ENCODE peak calls at places on chromosome 18, in eight cellular contexts. A, V, B, J, T, X, P and M are unnamed samples.

GRCh38 chr18:10973579-10974260 is 175.6 kb downstream of the PIEZO2 start:
- DNase-seq in A (no peak), V (no peak), B (peak; percentile 1), J (no peak), T (no peak), X (no peak), P (no peak), M (no peak)

GRCh38 chr18:48948112-48949050 is 2.4 kb downstream of the SMAD7 start:
- DNase-seq in A (peak; percentile 45), V (no peak), B (no peak), J (no peak), T (peak; percentile 30), X (peak; percentile 39), P (peak; percentile 19), M (peak; percentile 61)

GRCh38 chr18:75083131-75083530 is 125.8 kb downstream of the PTGR3 start:
- DNase-seq in A (no peak), V (no peak), B (no peak), J (no peak), T (no peak), X (no peak), P (no peak), M (no peak)

GRCh38 chr18:13437801-13438506 is 219.4 kb downstream of the LDLRAD4 start:
- DNase-seq in A (no peak), V (no peak), B (no peak), J (no peak), T (no peak), X (no peak), P (peak; percentile 52), M (no peak)

GRCh38 chr18:63882333-63883141 is 5.0 kb upstream of the SERPINB2 start:
- DNase-seq in A (peak; percentile 99), V (no peak), B (peak; percentile 87), J (peak; percentile 100), T (no peak), X (no peak), P (no peak), M (no peak)

GRCh38 chr18:39558658-39559057 is 1993.1 kb upstream of the CELF4 start:
- DNase-seq in A (peak; percentile 59), V (no peak), B (no peak), J (peak; percentile 12), T (no peak), X (no peak), P (no peak), M (no peak)

GRCh38 chr18:45059695-45060094 is 379.0 kb downstream of the SETBP1 start:
- DNase-seq in A (peak; percentile 88), V (no peak), B (peak; percentile 77), J (peak; percentile 43), T (no peak), X (no peak), P (no peak), M (no peak)

GRCh38 chr18:46916551-46917107 is 678 bp downstream of the PIAS2 start:
- DNase-seq in A (peak; percentile 40), V (peak; percentile 10), B (peak; percentile 9), J (no peak), T (peak; percentile 36), X (peak; percentile 6), P (peak; percentile 11), M (peak; percentile 41)

GRCh38 chr18:33316146-33316587 is 124.4 kb downstream of the CCDC178 start:
- DNase-seq in A (no peak), V (no peak), B (no peak), J (no peak), T (no peak), X (no peak), P (no peak), M (no peak)

GRCh38 chr18:57410749-57411148 is 24.4 kb upstream of the ONECUT2 start:
- DNase-seq in A (no peak), V (no peak), B (no peak), J (no peak), T (no peak), X (no peak), P (no peak), M (no peak)

GRCh38 chr18:6352275-6352674 is 62.4 kb downstream of the L3MBTL4 start:
- DNase-seq in A (no peak), V (no peak), B (no peak), J (no peak), T (no peak), X (no peak), P (no peak), M (no peak)

GRCh38 chr18:77124452-77124922 is 8.1 kb downstream of the MBP start:
- DNase-seq in A (no peak), V (no peak), B (no peak), J (no peak), T (no peak), X (no peak), P (peak; percentile 47), M (no peak)

GRCh38 chr18:4677006-4677405 is 221.9 kb upstream of the DLGAP1 start:
- DNase-seq in A (no peak), V (no peak), B (no peak), J (no peak), T (no peak), X (no peak), P (no peak), M (no peak)

GRCh38 chr18:40413160-40413559 is 1541.9 kb upstream of the PIK3C3 start:
- DNase-seq in A (peak; percentile 62), V (no peak), B (peak; percentile 43), J (no peak), T (peak; percentile 66), X (peak; percentile 37), P (no peak), M (peak; percentile 13)

GRCh38 chr18:32093523-32093922 is 1.8 kb downstream of the RNF138 start:
- DNase-seq in A (peak; percentile 21), V (no peak), B (no peak), J (no peak), T (peak; percentile 42), X (no peak), P (no peak), M (no peak)

GRCh38 chr18:8389391-8390340 is 219.6 kb upstream of the RAB12 start:
- DNase-seq in A (peak; percentile 85), V (no peak), B (peak; percentile 53), J (peak; percentile 16), T (peak; percentile 20), X (peak; percentile 42), P (peak; percentile 21), M (no peak)

GRCh38 chr18:2547477-2548087 is 23.7 kb downstream of the METTL4 start:
- DNase-seq in A (peak; percentile 68), V (no peak), B (peak; percentile 27), J (no peak), T (peak; percentile 67), X (peak; percentile 17), P (no peak), M (peak; percentile 51)

GRCh38 chr18:67805261-67805660 is 288.7 kb upstream of the DSEL start:
- DNase-seq in A (peak; percentile 59), V (no peak), B (no peak), J (no peak), T (no peak), X (no peak), P (no peak), M (no peak)

GRCh38 chr18:31610841-31611240 is 19.2 kb downstream of the TTR start:
- DNase-seq in A (peak; percentile 51), V (no peak), B (no peak), J (no peak), T (peak; percentile 34), X (no peak), P (no peak), M (peak; percentile 3)

GRCh38 chr18:31490387-31490786 is 7.6 kb upstream of the DSG2 start:
- DNase-seq in A (peak; percentile 90), V (no peak), B (no peak), J (peak; percentile 80), T (no peak), X (no peak), P (no peak), M (peak; percentile 39)

GRCh38 chr18:26804474-26804873 is 61.0 kb downstream of the AQP4 start:
- DNase-seq in A (no peak), V (no peak), B (no peak), J (no peak), T (peak; percentile 22), X (no peak), P (no peak), M (peak; percentile 3)

GRCh38 chr18:68263481-68263880 is 451.4 kb downstream of the TMX3 start:
- DNase-seq in A (peak; percentile 64), V (no peak), B (no peak), J (peak; percentile 34), T (no peak), X (no peak), P (no peak), M (no peak)

GRCh38 chr18:55018602-55019001 is 59.3 kb upstream of the CCDC68 start:
- DNase-seq in A (peak; percentile 42), V (no peak), B (peak; percentile 39), J (no peak), T (no peak), X (no peak), P (no peak), M (no peak)

GRCh38 chr18:56812674-56813073 is 161.5 kb downstream of the WDR7 start:
- DNase-seq in A (no peak), V (no peak), B (no peak), J (no peak), T (no peak), X (no peak), P (no peak), M (no peak)

GRCh38 chr18:58251416-58251815 is 207.4 kb downstream of the NEDD4L start:
- DNase-seq in A (no peak), V (no peak), B (no peak), J (no peak), T (no peak), X (no peak), P (no peak), M (no peak)

GRCh38 chr18:79639072-79639829 is 40.4 kb upstream of the CTDP1 start:
- DNase-seq in A (no peak), V (no peak), B (no peak), J (no peak), T (no peak), X (no peak), P (no peak), M (no peak)

GRCh38 chr18:7855051-7855450 is 287.9 kb downstream of the PTPRM start:
- DNase-seq in A (no peak), V (no peak), B (no peak), J (no peak), T (peak; percentile 68), X (no peak), P (no peak), M (no peak)

GRCh38 chr18:48619016-48619415 is 80.2 kb downstream of the CTIF start:
- DNase-seq in A (no peak), V (no peak), B (no peak), J (no peak), T (no peak), X (no peak), P (no peak), M (no peak)

GRCh38 chr18:45962461-45962860 is 4.7 kb downstream of the EPG5 start:
- DNase-seq in A (peak; percentile 56), V (no peak), B (peak; percentile 59), J (peak; percentile 41), T (no peak), X (no peak), P (peak; percentile 12), M (no peak)

GRCh38 chr18:23270999-23271680 is 135.9 kb downstream of the CABLES1 start:
- DNase-seq in A (no peak), V (no peak), B (peak; percentile 8), J (no peak), T (no peak), X (no peak), P (no peak), M (no peak)

GRCh38 chr18:23897733-23898132 is 116.8 kb upstream of the TTC39C start:
- DNase-seq in A (no peak), V (no peak), B (no peak), J (no peak), T (no peak), X (no peak), P (no peak), M (no peak)

GRCh38 chr18:28086530-28087172 is 90.3 kb downstream of the CDH2 start:
- DNase-seq in A (peak; percentile 25), V (no peak), B (peak; percentile 46), J (no peak), T (no peak), X (no peak), P (no peak), M (no peak)